ENCODE peak calls at places on chromosomes 2 and 18, in six cellular contexts. N is left ventricle myocardium inferior, X is OCI-LY7, T is endothelial cell of umbilical vein, O is astrocyte of the spinal cord, R is adipocyte. H is an unnamed sample.

GRCh38 chr2:136284226-136285119 is 166.5 kb upstream of the CXCR4 start:
- DNase-seq in N (no peak), X (no peak), T (no peak), O (no peak), R (no peak), H (no peak)

GRCh38 chr2:174322139-174322538 is 12.6 kb upstream of the SP9 start:
- DNase-seq in N (no peak), X (no peak), T (no peak), O (no peak), R (no peak), H (no peak)

GRCh38 chr2:98560256-98560771 is 48.0 kb downstream of the COA5 start:
- DNase-seq in N (peak; percentile 52), X (no peak), T (peak; percentile 2), O (peak; percentile 93), R (peak; percentile 91), H (peak; percentile 83)

GRCh38 chr2:202425036-202425435 is 48.9 kb downstream of the BMPR2 start:
- DNase-seq in N (no peak), X (no peak), T (no peak), O (no peak), R (no peak), H (no peak)

GRCh38 chr2:227404575-227404974 is 16.8 kb upstream of the SCYGR1 start:
- DNase-seq in N (no peak), X (peak; percentile 6), T (no peak), O (no peak), R (no peak), H (no peak)

GRCh38 chr2:130963058-130963848 is 126.5 kb downstream of the ARHGEF4 start:
- DNase-seq in N (no peak), X (no peak), T (no peak), O (no peak), R (no peak), H (no peak)

GRCh38 chr18:3603460-3604259 is 153.7 kb downstream of the TGIF1 start:
- DNase-seq in N (no peak), X (peak; percentile 43), T (peak; percentile 96), O (peak; percentile 98), R (peak; percentile 98), H (peak; percentile 99)

GRCh38 chr18:34789768-34790344 is 79.8 kb downstream of the DTNA start:
- DNase-seq in N (no peak), X (no peak), T (no peak), O (no peak), R (no peak), H (no peak)

GRCh38 chr2:189155795-189156194 is 23.8 kb downstream of the COL5A2 start:
- DNase-seq in N (no peak), X (no peak), T (no peak), O (no peak), R (no peak), H (peak; percentile 35)

GRCh38 chr2:19785432-19785831 is 116.4 kb downstream of the TTC32 start:
- DNase-seq in N (no peak), X (no peak), T (no peak), O (no peak), R (peak; percentile 66), H (peak; percentile 71)

GRCh38 chr18:31206787-31207381 is 44.2 kb upstream of the DSC1 start:
- DNase-seq in N (peak; percentile 46), X (no peak), T (peak; percentile 34), O (peak; percentile 67), R (no peak), H (no peak)
- H3K4me3 ChIP-seq in N (peak overlapping the region; percentile 60), X (no peak overlapping the region), T (no peak overlapping the region), O (no peak overlapping the region), R (no peak overlapping the region), H (no peak overlapping the region)

GRCh38 chr2:218067523-218067922 is 1.5 kb upstream of the RUFY4 start:
- DNase-seq in N (no peak), X (no peak), T (no peak), O (no peak), R (no peak), H (no peak)
- H3K4me3 ChIP-seq in N (no peak overlapping the region), X (no peak overlapping the region), T (no peak overlapping the region), O (no peak overlapping the region), R (no peak overlapping the region), H (no peak overlapping the region)

GRCh38 chr2:74628538-74629105 is 19.5 kb downstream of the M1AP start:
- DNase-seq in N (no peak), X (no peak), T (no peak), O (no peak), R (no peak), H (no peak)

GRCh38 chr2:74632209-74632938 is 15.8 kb downstream of the M1AP start:
- DNase-seq in N (no peak), X (no peak), T (no peak), O (peak; percentile 34), R (peak; percentile 5), H (peak; percentile 12)

GRCh38 chr2:74632939-74633312 is 15.2 kb downstream of the M1AP start:
- DNase-seq in N (no peak), X (no peak), T (no peak), O (no peak), R (no peak), H (no peak)
- H3K4me3 ChIP-seq in N (no peak overlapping the region), X (no peak overlapping the region), T (no peak overlapping the region), O (no peak overlapping the region), R (no peak overlapping the region), H (no peak overlapping the region)

DNA sequence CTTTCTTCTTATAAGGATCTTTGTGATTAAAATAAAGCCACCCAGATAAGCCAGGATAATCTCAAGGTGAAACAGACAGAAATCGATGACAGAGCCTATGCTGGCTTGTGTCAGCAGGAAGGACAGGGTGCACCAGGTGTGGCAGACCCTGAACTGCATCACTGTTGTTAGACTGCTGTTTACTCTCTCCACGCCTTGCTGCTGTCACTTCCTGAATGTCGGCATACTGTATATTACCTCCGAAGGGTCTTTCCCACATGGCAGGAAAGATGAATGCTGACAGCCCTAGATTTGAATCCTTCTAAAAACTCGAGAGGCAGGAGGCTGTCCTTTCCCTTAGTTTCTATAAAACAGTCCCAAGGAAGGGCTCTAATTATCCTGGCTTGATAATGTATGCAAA is 18.9 kb upstream of the TMEM163 start:
- DNase-seq in N (no peak), X (peak; percentile 70), T (no peak), O (no peak), R (no peak), H (no peak)
- H3K4me3 ChIP-seq in N (no peak overlapping the region), X (peak overlapping the region; percentile 37), T (no peak overlapping the region), O (no peak overlapping the region), R (no peak overlapping the region), H (no peak overlapping the region)